ENCODE peak calls at places on chromosomes 2 and 18, in nine cellular contexts. One of them, this sample, is unnamed.

GRCh38 chr2:60252581-60253170 is 300.8 kb downstream of the BCL11A start:
- DNase-seq in psoas muscle: no peak
- DNase-seq in right cardiac atrium: no peak
- DNase-seq in NCI-H1105 treated with DMSO at 0.1 percent for 48 hours: no peak
- DNase-seq in central memory CD4-positive, alpha-beta T cell: no peak
- DNase-seq in stomach: no peak
- DNase-seq in kidney tubule cell: no peak
- DNase-seq in AML-193: no peak
- DNase-seq in activated CD4-positive, alpha-beta T cell treated with anti-CD3 and anti-CD28 coated beads, Interleukin-2, amount 10 ng/mL, durations not matched to agents 7 days and 5 days: no peak
- DNase-seq in this sample: no peak

GRCh38 chr2:29532451-29532850 is 388.9 kb downstream of the ALK start:
- DNase-seq in psoas muscle: no peak
- DNase-seq in right cardiac atrium: no peak
- DNase-seq in NCI-H1105 treated with DMSO at 0.1 percent for 48 hours: no peak
- DNase-seq in central memory CD4-positive, alpha-beta T cell: no peak
- DNase-seq in stomach: no peak
- DNase-seq in kidney tubule cell: no peak
- DNase-seq in AML-193: no peak
- DNase-seq in activated CD4-positive, alpha-beta T cell treated with anti-CD3 and anti-CD28 coated beads, Interleukin-2, amount 10 ng/mL, durations not matched to agents 7 days and 5 days: no peak
- DNase-seq in this sample: no peak

GRCh38 chr2:16952805-16953204 is 287.2 kb upstream of the CYRIA start:
- DNase-seq in psoas muscle: no peak
- DNase-seq in right cardiac atrium: no peak
- DNase-seq in NCI-H1105 treated with DMSO at 0.1 percent for 48 hours: no peak
- DNase-seq in central memory CD4-positive, alpha-beta T cell: no peak
- DNase-seq in stomach: no peak
- DNase-seq in kidney tubule cell: no peak
- DNase-seq in AML-193: no peak
- DNase-seq in activated CD4-positive, alpha-beta T cell treated with anti-CD3 and anti-CD28 coated beads, Interleukin-2, amount 10 ng/mL, durations not matched to agents 7 days and 5 days: no peak
- DNase-seq in this sample: no peak

GRCh38 chr18:62521588-62521987 is 1.2 kb upstream of the ZCCHC2 start:
- DNase-seq in psoas muscle: no peak
- DNase-seq in right cardiac atrium: no peak
- DNase-seq in NCI-H1105 treated with DMSO at 0.1 percent for 48 hours: no peak
- DNase-seq in central memory CD4-positive, alpha-beta T cell: no peak
- DNase-seq in stomach: no peak
- DNase-seq in kidney tubule cell: peak
- DNase-seq in AML-193: no peak
- DNase-seq in activated CD4-positive, alpha-beta T cell treated with anti-CD3 and anti-CD28 coated beads, Interleukin-2, amount 10 ng/mL, durations not matched to agents 7 days and 5 days: peak
- DNase-seq in this sample: no peak

GRCh38 chr2:73987109-73987947 is 2.6 kb downstream of the TET3 start:
- DNase-seq in psoas muscle: no peak
- DNase-seq in right cardiac atrium: peak
- DNase-seq in NCI-H1105 treated with DMSO at 0.1 percent for 48 hours: no peak
- DNase-seq in central memory CD4-positive, alpha-beta T cell: no peak
- DNase-seq in stomach: peak
- DNase-seq in kidney tubule cell: peak
- DNase-seq in AML-193: peak
- DNase-seq in activated CD4-positive, alpha-beta T cell treated with anti-CD3 and anti-CD28 coated beads, Interleukin-2, amount 10 ng/mL, durations not matched to agents 7 days and 5 days: peak
- DNase-seq in this sample: peak

GRCh38 chr18:50424877-50425690 is 50.2 kb downstream of the SKA1 start:
- DNase-seq in psoas muscle: no peak
- DNase-seq in right cardiac atrium: peak
- DNase-seq in NCI-H1105 treated with DMSO at 0.1 percent for 48 hours: no peak
- DNase-seq in central memory CD4-positive, alpha-beta T cell: no peak
- DNase-seq in stomach: peak
- DNase-seq in kidney tubule cell: peak
- DNase-seq in AML-193: no peak
- DNase-seq in activated CD4-positive, alpha-beta T cell treated with anti-CD3 and anti-CD28 coated beads, Interleukin-2, amount 10 ng/mL, durations not matched to agents 7 days and 5 days: no peak
- DNase-seq in this sample: no peak

GRCh38 chr18:75212626-75213110 is 2.1 kb downstream of the TSHZ1 start:
- DNase-seq in psoas muscle: no peak
- DNase-seq in right cardiac atrium: no peak
- DNase-seq in NCI-H1105 treated with DMSO at 0.1 percent for 48 hours: no peak
- DNase-seq in central memory CD4-positive, alpha-beta T cell: no peak
- DNase-seq in stomach: no peak
- DNase-seq in kidney tubule cell: peak
- DNase-seq in AML-193: no peak
- DNase-seq in activated CD4-positive, alpha-beta T cell treated with anti-CD3 and anti-CD28 coated beads, Interleukin-2, amount 10 ng/mL, durations not matched to agents 7 days and 5 days: no peak
- DNase-seq in this sample: no peak

GRCh38 chr18:35502062-35502461 is 4.3 kb upstream of the INO80C start:
- DNase-seq in psoas muscle: no peak
- DNase-seq in right cardiac atrium: no peak
- DNase-seq in NCI-H1105 treated with DMSO at 0.1 percent for 48 hours: no peak
- DNase-seq in central memory CD4-positive, alpha-beta T cell: no peak
- DNase-seq in stomach: no peak
- DNase-seq in kidney tubule cell: no peak
- DNase-seq in AML-193: no peak
- DNase-seq in activated CD4-positive, alpha-beta T cell treated with anti-CD3 and anti-CD28 coated beads, Interleukin-2, amount 10 ng/mL, durations not matched to agents 7 days and 5 days: no peak
- DNase-seq in this sample: no peak

GRCh38 chr2:58762176-58762781 is 521.2 kb upstream of the FANCL start:
- DNase-seq in psoas muscle: no peak
- DNase-seq in right cardiac atrium: peak
- DNase-seq in NCI-H1105 treated with DMSO at 0.1 percent for 48 hours: peak
- DNase-seq in central memory CD4-positive, alpha-beta T cell: no peak
- DNase-seq in stomach: peak
- DNase-seq in kidney tubule cell: peak
- DNase-seq in AML-193: no peak
- DNase-seq in activated CD4-positive, alpha-beta T cell treated with anti-CD3 and anti-CD28 coated beads, Interleukin-2, amount 10 ng/mL, durations not matched to agents 7 days and 5 days: peak
- DNase-seq in this sample: no peak

This sample was measured in central memory CD8-positive, alpha-beta T cell.